ENCODE peak calls at places on chromosomes 6 and 20, in ten cellular contexts. L, A, F, V, J, O, N, R, C and D are unnamed samples.

GRCh38 chr6:117960906-117961700 is 54.0 kb downstream of the SLC35F1 start:
- DNase-seq in V (no peak), R (no peak), A (no peak), N (no peak), O (no peak), L (no peak), F (no peak), C (no peak), J (no peak), D (no peak)

GRCh38 chr20:48722737-48723191 is 105.0 kb downstream of the PREX1 start:
- DNase-seq in L (peak), V (peak), J (peak), O (no peak), A (peak), R (no peak), N (no peak), C (no peak), F (peak), D (peak)

GRCh38 chr6:111692327-111693164 is 86.9 kb upstream of the TRAF3IP2 start:
- DNase-seq in A (no peak), J (peak), O (no peak), R (peak), V (peak), C (no peak), F (no peak), L (peak), N (no peak), D (no peak)

GRCh38 chr6:128694303-128695009 is 174.1 kb upstream of the PTPRK start:
- DNase-seq in J (no peak), C (no peak), F (no peak), N (no peak), O (no peak), A (no peak), V (no peak), R (no peak), L (no peak), D (no peak)

GRCh38 chr20:61222699-61223098 is 29.4 kb upstream of the CDH4 start:
- DNase-seq in V (no peak), L (no peak), A (no peak), C (no peak), J (no peak), N (no peak), F (no peak), O (no peak), R (no peak), D (no peak)

GRCh38 chr6:29107758-29108157 is at the start of gene OR2J3:
- DNase-seq in C (no peak), V (no peak), L (no peak), F (no peak), J (no peak), A (peak), O (peak), R (no peak), N (no peak), D (no peak)

GRCh38 chr6:146813554-146813953 is 214.8 kb downstream of the ADGB start:
- DNase-seq in N (no peak), O (no peak), A (peak), F (peak), L (peak), J (no peak), V (no peak), R (no peak), C (no peak), D (peak)

GRCh38 chr6:32852844-32853540 is 512 bp downstream of the TAP1 start:
- DNase-seq in A (peak), R (peak), J (peak), O (peak), C (no peak), L (peak), V (peak), N (no peak), F (peak), D (peak)

GRCh38 chr20:32965115-32965514 is 39.1 kb downstream of the SUN5 start:
- DNase-seq in R (no peak), L (no peak), C (no peak), N (no peak), F (no peak), O (no peak), V (no peak), J (no peak), A (no peak), D (no peak)

GRCh38 chr20:41014557-41015088 is 14.0 kb upstream of the TOP1 start:
- DNase-seq in O (no peak), R (no peak), V (no peak), J (no peak), F (no peak), L (no peak), C (no peak), N (no peak), A (no peak), D (no peak)

GRCh38 chr6:138275976-138276375 is 57.7 kb upstream of the PBOV1 start:
- DNase-seq in J (no peak), N (no peak), O (peak), V (no peak), R (no peak), F (no peak), C (no peak), A (no peak), L (no peak), D (no peak)

GRCh38 chr6:43817192-43817591 is 47.2 kb downstream of the VEGFA start:
- DNase-seq in C (peak), J (no peak), R (peak), O (peak), N (peak), V (no peak), A (peak), F (peak), L (no peak), D (peak)

GRCh38 chr6:37819802-37820712 is 530 bp downstream of the ZFAND3 start:
- DNase-seq in R (peak), O (peak), V (peak), J (peak), A (peak), C (peak), F (peak), L (peak), N (peak), D (peak)

GRCh38 chr6:156780117-156780641 is 3.0 kb downstream of the ARID1B start:
- DNase-seq in A (peak), J (peak), L (peak), R (peak), N (peak), F (peak), V (peak), C (peak), O (peak), D (peak)

GRCh38 chr6:110625883-110626282 is 149.5 kb upstream of the SLC22A16 start:
- DNase-seq in J (peak), N (no peak), R (no peak), L (peak), C (peak), V (no peak), A (peak), F (no peak), O (peak), D (peak)

GRCh38 chr6:133394630-133395029 is 153.5 kb downstream of the EYA4 start:
- DNase-seq in V (no peak), O (no peak), N (no peak), J (no peak), R (no peak), F (no peak), A (no peak), L (no peak), C (no peak), D (no peak)

GRCh38 chr6:39361657-39362486 is 39.4 kb upstream of the KCNK16 start:
- DNase-seq in C (peak), V (peak), R (peak), L (peak), J (peak), A (peak), F (peak), O (peak), N (peak), D (peak)

GRCh38 chr6:150076196-150076893 is 7.4 kb upstream of the ULBP3 start:
- DNase-seq in J (no peak), A (no peak), O (peak), F (no peak), C (no peak), R (no peak), N (no peak), L (no peak), V (no peak), D (no peak)

GRCh38 chr20:57705103-57705899 is 4.5 kb downstream of the PMEPA1 start:
- DNase-seq in L (no peak), R (no peak), O (no peak), A (no peak), J (no peak), F (peak), V (no peak), C (no peak), N (no peak), D (no peak)

GRCh38 chr6:159716247-159717086 is 10.8 kb upstream of the WTAP start:
- DNase-seq in N (no peak), A (peak), O (peak), V (peak), L (peak), C (no peak), F (peak), J (peak), R (no peak), D (peak)

GRCh38 chr6:130598021-130598989 is 228.9 kb upstream of the SMLR1 start:
- DNase-seq in O (peak), L (peak), A (peak), R (no peak), F (no peak), J (no peak), V (no peak), C (no peak), N (no peak), D (peak)

GRCh38 chr20:36390719-36391415 is 84.7 kb downstream of the DLGAP4 start:
- DNase-seq in F (no peak), V (no peak), N (no peak), R (no peak), C (no peak), A (no peak), O (no peak), J (no peak), L (no peak), D (no peak)

GRCh38 chr20:2805682-2806350 is 5.4 kb upstream of the CPXM1 start:
- DNase-seq in C (peak), R (no peak), V (no peak), O (no peak), A (peak), J (no peak), L (no peak), F (no peak), N (no peak), D (no peak)

GRCh38 chr6:117555882-117556498 is 46.3 kb downstream of the GOPC start:
- DNase-seq in R (peak), L (peak), A (peak), J (no peak), N (no peak), C (peak), O (peak), F (peak), V (peak), D (peak)

GRCh38 chr20:32823078-32823477 is 3.3 kb downstream of the MAPRE1 start:
- DNase-seq in J (peak), L (peak), F (peak), C (peak), A (peak), R (no peak), O (peak), N (no peak), V (no peak), D (peak)

GRCh38 chr20:41392871-41393704 is 26.5 kb upstream of the EMILIN3 start:
- DNase-seq in N (no peak), A (peak), J (no peak), R (peak), F (peak), L (peak), V (no peak), O (peak), C (no peak), D (peak)

GRCh38 chr6:95127266-95127665 is 450.1 kb upstream of the MANEA start:
- DNase-seq in F (no peak), J (no peak), R (no peak), O (no peak), L (no peak), C (no peak), A (no peak), V (no peak), N (no peak), D (no peak)

GRCh38 chr20:3158968-3159431 is 665 bp downstream of the FASTKD5 start:
- DNase-seq in V (no peak), L (peak), R (no peak), C (peak), J (no peak), F (peak), N (no peak), A (peak), O (peak), D (no peak)

GRCh38 chr6:155993248-155993647 is 537.6 kb upstream of the NOX3 start:
- DNase-seq in V (no peak), C (no peak), N (no peak), A (no peak), F (no peak), L (no peak), O (no peak), J (no peak), R (no peak), D (no peak)

GRCh38 chr6:44563397-44563796 is 175.9 kb downstream of the CDC5L start:
- DNase-seq in F (no peak), L (peak), V (peak), C (no peak), N (no peak), R (no peak), A (peak), J (no peak), O (peak), D (no peak)

GRCh38 chr20:47360489-47361267 is 4.2 kb upstream of the ZMYND8 start:
- DNase-seq in N (peak), J (peak), V (peak), L (peak), O (peak), R (peak), A (peak), C (peak), F (peak), D (peak)

GRCh38 chr6:168397011-168397410 is 44.0 kb upstream of the SMOC2 start:
- DNase-seq in V (no peak), O (no peak), N (no peak), R (no peak), F (no peak), J (no peak), A (no peak), L (no peak), C (no peak), D (no peak)

GRCh38 chr20:24212494-24212893 is 223.9 kb upstream of the GGTLC1 start:
- DNase-seq in R (no peak), O (no peak), V (no peak), A (no peak), L (no peak), N (no peak), F (no peak), J (no peak), C (no peak), D (no peak)
- H3K4me3 ChIP-seq in R (no peak), O (no peak), V (no peak), A (no peak), L (no peak), N (no peak), F (no peak), J (no peak), C (no peak), D (no peak)

GRCh38 chr20:14622796-14623195 is 285.4 kb upstream of the FLRT3 start:
- DNase-seq in J (peak), C (no peak), A (peak), N (peak), F (peak), R (no peak), O (peak), V (no peak), L (peak), D (peak)
- TF ChIP-seq CTCF in J (no peak), C (no peak), A (peak), N (peak), F (peak), R (no peak), O (peak), V (no peak), L (no peak), D (peak)

DNA sequence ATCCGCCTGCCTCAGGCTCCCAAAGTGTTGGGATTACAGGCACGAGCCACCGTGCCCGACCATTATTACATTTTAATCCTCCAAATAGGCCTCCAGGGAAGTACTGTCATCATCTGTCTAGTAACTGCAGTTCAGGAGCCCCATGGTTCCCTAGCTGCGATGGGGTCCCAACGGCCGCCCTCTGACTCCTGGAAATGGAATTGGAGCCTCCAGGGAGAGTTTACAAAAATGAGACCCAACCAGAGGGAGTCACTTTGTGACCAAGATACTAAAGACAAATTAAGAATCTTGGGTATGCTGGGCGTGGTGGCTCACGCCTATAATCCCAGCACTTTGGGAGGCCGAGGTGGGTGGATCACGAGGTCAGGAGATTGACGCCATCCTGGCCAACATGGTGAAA is 36.7 kb downstream of the TFAP2C start:
- DNase-seq in F (no peak), A (no peak), N (no peak), C (no peak), R (no peak), V (no peak), O (no peak), L (no peak), J (no peak), D (no peak)
- H3K4me3 ChIP-seq in F (no peak), A (no peak), N (no peak), C (no peak), R (no peak), V (no peak), O (no peak), L (no peak), J (no peak), D (no peak)

DNA sequence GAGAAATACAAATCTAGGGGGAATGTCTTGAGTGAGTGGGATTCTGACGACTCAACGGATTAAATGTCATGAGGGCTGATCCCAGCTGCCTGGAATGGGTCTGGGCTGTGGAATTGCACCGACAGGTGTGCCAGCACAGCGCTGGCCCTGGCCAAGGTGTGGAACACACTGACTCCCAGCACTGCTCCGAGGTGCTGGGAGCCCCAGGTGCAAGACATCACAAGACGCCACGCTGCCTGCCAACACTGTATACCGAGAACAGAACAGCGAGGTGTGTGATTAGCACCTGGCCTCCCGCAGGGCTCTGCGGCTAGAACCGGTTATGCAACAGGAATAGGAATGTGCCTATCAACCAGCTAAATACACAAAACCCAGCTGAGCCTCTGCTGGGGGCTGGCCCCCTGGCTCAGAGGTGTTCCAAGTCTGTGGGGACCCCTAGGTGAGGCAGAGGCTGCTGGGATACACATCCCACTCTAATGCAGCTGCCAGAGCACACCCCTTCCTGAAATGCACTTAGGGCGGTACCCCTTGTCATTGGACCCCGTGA is 24.8 kb upstream of the APMAP start:
- DNase-seq in F (no peak), J (no peak), N (no peak), C (no peak), L (no peak), O (peak), R (peak), A (no peak), V (peak), D (no peak)
- TF ChIP-seq CTCF in F (no peak), J (no peak), N (no peak), C (no peak), L (no peak), O (peak), R (no peak), A (no peak), V (no peak), D (no peak)

DNA sequence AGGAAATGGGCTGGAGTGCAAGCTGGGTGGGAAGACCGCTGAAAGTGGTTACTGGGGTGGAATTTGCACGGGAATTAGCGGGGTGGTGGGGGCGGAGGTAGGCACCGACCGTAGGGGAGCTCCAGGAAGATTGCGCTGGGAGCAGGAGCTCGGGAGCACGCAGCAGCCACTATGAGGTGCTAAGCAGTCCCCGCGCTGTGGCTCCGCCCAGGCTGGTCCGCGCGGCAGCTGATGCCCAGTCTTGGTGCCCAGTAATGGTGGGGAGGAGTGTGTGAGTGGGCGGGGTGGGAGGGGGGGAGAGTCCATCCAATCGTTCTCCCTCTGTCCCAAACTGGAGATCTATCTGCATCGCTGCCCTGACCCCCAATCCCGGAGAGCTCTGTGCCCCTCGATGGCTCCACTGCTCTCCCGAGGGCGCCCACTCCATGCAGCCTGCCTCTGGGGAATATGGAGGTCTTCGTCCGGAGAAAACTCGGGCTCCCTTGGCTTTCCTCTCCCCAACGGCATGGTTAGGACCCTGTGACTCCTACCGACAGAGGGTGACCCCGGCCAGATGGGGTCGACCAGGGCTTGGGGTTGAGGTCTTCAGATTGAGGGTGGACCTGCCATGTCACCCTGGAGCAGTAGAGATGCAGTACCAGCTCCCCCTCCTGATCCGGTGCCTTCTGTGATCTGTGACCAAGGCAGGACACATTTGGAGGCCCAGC is 5.3 kb downstream of the TP53TG5 start:
- DNase-seq in R (no peak), V (no peak), A (no peak), N (no peak), C (no peak), O (peak), L (no peak), J (no peak), F (no peak), D (no peak)
- H3K4me3 ChIP-seq in R (no peak), V (peak), A (peak), N (no peak), C (no peak), O (no peak), L (peak), J (no peak), F (no peak), D (no peak)

GRCh38 chr6:26045046-26045938 is 41.9 kb upstream of the HFE start:
- DNase-seq in F (peak), N (no peak), L (peak), R (peak), C (no peak), A (peak), J (peak), O (peak), V (peak), D (peak)
- TF ChIP-seq CTCF in F (peak), N (no peak), L (peak), R (no peak), C (no peak), A (peak), J (peak), O (no peak), V (peak), D (peak)

DNA sequence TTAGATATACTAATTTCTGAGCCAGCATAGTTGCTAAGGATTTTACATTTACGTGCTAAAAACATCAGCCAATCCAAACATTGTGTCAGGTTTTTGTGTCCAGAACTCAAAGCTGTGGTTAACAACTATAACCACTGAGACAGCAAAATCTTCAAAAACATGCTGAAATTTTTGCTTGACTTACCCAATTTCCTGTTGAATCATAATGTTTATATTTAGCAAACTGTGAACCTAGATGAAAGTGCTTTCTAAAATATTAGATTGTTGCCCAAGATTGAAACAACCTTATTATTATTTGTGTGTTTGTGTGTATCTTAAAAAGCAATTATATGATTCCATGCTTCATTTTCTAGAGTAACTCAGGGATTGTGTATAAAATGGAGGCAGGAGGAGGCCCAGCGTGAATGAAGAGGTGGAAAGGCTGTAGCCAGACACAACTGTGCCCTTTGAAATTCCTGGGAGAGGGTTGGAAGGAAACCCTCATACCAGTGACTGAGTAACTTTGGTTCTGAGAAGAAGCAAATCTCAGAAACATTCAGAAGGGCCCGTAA is 48.0 kb downstream of the ARMC2 start:
- DNase-seq in R (no peak), L (peak), A (peak), J (peak), C (no peak), V (no peak), F (peak), O (peak), N (no peak), D (peak)
- H3K4me3 ChIP-seq in R (no peak), L (no peak), A (no peak), J (no peak), C (no peak), V (no peak), F (no peak), O (no peak), N (no peak), D (no peak)